ENCODE peak calls at places on chromosomes 11 and 22, in nine cellular contexts. D, Y, H, X, T, M, V, Z and F are unnamed samples.

GRCh38 chr11:43360361-43361032 is 1.8 kb downstream of the TTC17 start:
- DNase-seq in D (no peak), X (no peak), T (no peak), H (no peak), Z (peak), V (no peak), Y (no peak), M (no peak), F (no peak)

GRCh38 chr11:47377571-47378010 is 756 bp downstream of the SPI1 start:
- DNase-seq in X (no peak), T (no peak), V (no peak), D (no peak), Y (no peak), M (no peak), H (no peak), Z (peak), F (peak)

GRCh38 chr11:42296910-42297309 is 837.5 kb upstream of the LRRC4C start:
- DNase-seq in X (no peak), Y (no peak), M (no peak), H (no peak), T (no peak), D (no peak), V (no peak), Z (no peak), F (no peak)

GRCh38 chr11:133928628-133929059 is 28.1 kb downstream of the IGSF9B start:
- DNase-seq in T (peak), M (no peak), H (no peak), X (no peak), V (no peak), Y (no peak), D (no peak), Z (peak), F (no peak)

GRCh38 chr11:117696489-117696888 is 100.5 kb downstream of the DSCAML1 start:
- DNase-seq in X (no peak), Y (no peak), T (no peak), V (no peak), Z (no peak), H (no peak), D (no peak), M (no peak), F (no peak)

GRCh38 chr11:66745356-66746235 is 16.6 kb upstream of the SPTBN2 start:
- DNase-seq in X (no peak), T (peak), Z (no peak), V (no peak), Y (no peak), H (no peak), D (no peak), M (no peak), F (peak)

GRCh38 chr11:113014731-113015455 is 53.7 kb downstream of the NCAM1 start:
- DNase-seq in H (no peak), V (no peak), T (no peak), Z (no peak), D (no peak), Y (no peak), M (no peak), X (no peak), F (no peak)

GRCh38 chr11:65382804-65383368 is 440 bp upstream of the SLC25A45 start:
- DNase-seq in D (no peak), H (no peak), M (no peak), Y (peak), X (no peak), Z (no peak), V (no peak), T (peak), F (no peak)

GRCh38 chr11:77409046-77409445 is 64.8 kb downstream of the PAK1 start:
- DNase-seq in V (no peak), H (no peak), Z (no peak), X (no peak), Y (no peak), T (no peak), D (no peak), M (no peak), F (no peak)

GRCh38 chr22:37303821-37304274 is 21.5 kb downstream of the CYTH4 start:
- DNase-seq in H (peak), Y (no peak), D (no peak), V (peak), Z (no peak), M (peak), X (peak), T (peak), F (no peak)

GRCh38 chr11:57619331-57619730 is 21.8 kb downstream of the SERPING1 start:
- DNase-seq in V (no peak), T (no peak), D (no peak), H (no peak), Z (peak), X (no peak), Y (no peak), M (no peak), F (no peak)

GRCh38 chr11:65390099-65390941 is 3.9 kb downstream of the FRMD8 start:
- DNase-seq in D (no peak), H (no peak), T (no peak), M (no peak), V (no peak), X (no peak), Y (no peak), Z (no peak), F (no peak)

GRCh38 chr22:19359554-19360299 is 68.2 kb upstream of the CLTCL1 start:
- DNase-seq in H (no peak), D (no peak), T (no peak), Z (no peak), Y (no peak), X (no peak), V (no peak), M (no peak), F (no peak)

GRCh38 chr22:48895341-48895740 is 932.3 kb downstream of the BRD1 start:
- DNase-seq in Z (no peak), T (no peak), H (no peak), Y (no peak), V (no peak), M (no peak), D (no peak), X (no peak), F (no peak)

GRCh38 chr11:128174465-128175101 is 412.8 kb downstream of the ETS1 start:
- DNase-seq in M (peak), Y (no peak), Z (no peak), T (no peak), D (no peak), V (no peak), X (no peak), H (no peak), F (no peak)

GRCh38 chr22:46542011-46542985 is 4.9 kb upstream of the CELSR1 start:
- DNase-seq in Z (peak), V (no peak), X (peak), D (peak), H (no peak), T (peak), M (no peak), Y (peak), F (peak)

GRCh38 chr11:73168925-73169579 is 26.9 kb upstream of the FCHSD2 start:
- DNase-seq in D (no peak), T (no peak), Y (no peak), M (no peak), X (no peak), H (no peak), Z (no peak), V (no peak), F (no peak)

GRCh38 chr11:70569173-70569890 is 171.0 kb downstream of the CTTN start:
- DNase-seq in Y (no peak), X (no peak), Z (no peak), T (no peak), H (no peak), V (no peak), M (no peak), D (no peak), F (peak)

GRCh38 chr22:30235687-30236170 is 10.8 kb downstream of the LIF start:
- DNase-seq in Y (no peak), X (peak), V (no peak), M (peak), D (no peak), H (no peak), Z (no peak), T (no peak), F (no peak)

GRCh38 chr11:44316388-44317240 is 6.7 kb upstream of the ALX4 start:
- DNase-seq in X (no peak), D (no peak), H (no peak), V (no peak), M (no peak), Y (no peak), Z (peak), T (no peak), F (peak)

GRCh38 chr11:66238786-66239413 is 29.5 kb upstream of the RAB1B start:
- DNase-seq in X (no peak), Z (no peak), M (no peak), T (no peak), V (no peak), Y (no peak), H (no peak), D (no peak), F (no peak)

GRCh38 chr11:69499216-69499945 is 17.9 kb downstream of the LINC01488 start:
- DNase-seq in M (no peak), V (no peak), Y (no peak), D (no peak), X (no peak), H (no peak), Z (no peak), T (no peak), F (no peak)

GRCh38 chr11:65642014-65642671 is 4.2 kb downstream of the SIPA1 start:
- DNase-seq in Y (no peak), T (no peak), H (no peak), D (no peak), X (no peak), V (no peak), M (no peak), Z (no peak), F (peak)